ENCODE peak calls at places on chromosomes 4 and X, in four cellular contexts. Z, F, H and P are unnamed samples.

GRCh38 chrX:2325076-2325784 is 175.5 kb downstream of the DHRSX start:
- DNase-seq in H (no peak), F (no peak), Z (peak; percentile 81), P (no peak)

GRCh38 chrX:9148626-9149385 is 114.9 kb upstream of the FAM9B start:
- DNase-seq in F (no peak), H (no peak), Z (peak; percentile 79), P (no peak)

GRCh38 chrX:1531106-1531890 is 5.7 kb downstream of the P2RY8 start:
- DNase-seq in F (no peak), H (no peak), Z (no peak), P (no peak)

GRCh38 chrX:5656544-5656943 is 572.1 kb downstream of the NLGN4X start:
- DNase-seq in H (no peak), F (no peak), Z (no peak), P (no peak)

GRCh38 chrX:30141966-30142365 is 73.4 kb upstream of the MAGEB2 start:
- DNase-seq in F (peak; percentile 8), Z (peak; percentile 47), H (no peak), P (peak; percentile 27)

GRCh38 chr4:174702974-174703478 is 126.0 kb downstream of the GLRA3 start:
- DNase-seq in F (no peak), Z (no peak), H (no peak), P (no peak)

GRCh38 chr4:44668521-44668920 is 9.7 kb upstream of the GUF1 start:
- DNase-seq in F (no peak), Z (peak; percentile 23), H (no peak), P (no peak)

GRCh38 chrX:48512371-48512935 is 3.7 kb downstream of the PORCN start:
- DNase-seq in H (no peak), Z (no peak), F (no peak), P (no peak)

GRCh38 chr4:38101563-38101962 is 141.4 kb downstream of the PTTG2 start:
- DNase-seq in F (peak; percentile 87), Z (peak; percentile 24), H (no peak), P (no peak)

GRCh38 chrX:47168495-47169073 is 23.6 kb downstream of the RBM10 start:
- DNase-seq in Z (no peak), H (no peak), F (no peak), P (no peak)

GRCh38 chr4:17773125-17773698 is 8.2 kb downstream of the FAM184B start:
- DNase-seq in Z (no peak), F (no peak), H (peak; percentile 49), P (no peak)

GRCh38 chrX:79570524-79571240 is 203.5 kb upstream of the ITM2A start:
- DNase-seq in H (no peak), Z (no peak), F (no peak), P (no peak)

GRCh38 chr4:105186701-105187158 is 40.1 kb downstream of the TET2 start:
- DNase-seq in F (peak; percentile 38), Z (peak; percentile 68), H (no peak), P (no peak)

GRCh38 chrX:78650906-78651437 is 8.2 kb downstream of the RTL3 start:
- DNase-seq in Z (peak; percentile 54), H (no peak), F (peak; percentile 2), P (no peak)

GRCh38 chr4:125125256-125125655 is 189.5 kb upstream of the FAT4 start:
- DNase-seq in H (no peak), Z (peak; percentile 34), F (no peak), P (no peak)

GRCh38 chrX:150324035-150324728 is 38.9 kb upstream of the MAMLD1 start:
- DNase-seq in H (no peak), Z (peak; percentile 89), F (peak; percentile 36), P (peak; percentile 4)

GRCh38 chr4:1369091-1369450 is 22.1 kb downstream of the UVSSA start:
- DNase-seq in Z (no peak), H (no peak), F (no peak), P (no peak)